ENCODE peak calls at places on chromosomes 7 and 10, in ten cellular contexts. U is GM23338; T is cardiac muscle cell; D is tibial artery; A is CD8-positive, alpha-beta T cell; J is stomach; S is colonic mucosa; P is HCT116; O is HepG2; E is mesendoderm. Z is an unnamed sample. For H3K36me3, the result is how much of the 10 kb centered on the place peaks cover.

GRCh38 chr7:90587766-90588165 is 8.4 kb upstream of the CDK14 start:
- DNase-seq in D (no peak), J (no peak), P (no peak), O (no peak), E (no peak), A (no peak), S (no peak), U (no peak), T (no peak), Z (no peak)

GRCh38 chr10:96998329-96998888 is 166.3 kb downstream of the LCOR start:
- DNase-seq in U (no peak), J (no peak), O (peak), E (no peak), T (peak), D (no peak), S (no peak), A (no peak), P (no peak), Z (no peak)

GRCh38 chr10:24097771-24098207 is 111.1 kb upstream of the KIAA1217 start:
- DNase-seq in A (no peak), O (peak), U (no peak), J (no peak), T (no peak), E (peak), D (no peak), P (no peak), S (no peak), Z (peak)

GRCh38 chr10:110827410-110827809 is 44.3 kb upstream of the PDCD4 start:
- DNase-seq in J (no peak), U (no peak), P (no peak), D (no peak), T (peak), O (peak), A (no peak), E (no peak), S (no peak), Z (no peak)

GRCh38 chr10:70546585-70546984 is 56.0 kb downstream of the PRF1 start:
- DNase-seq in T (no peak), U (no peak), P (no peak), J (peak), D (no peak), O (no peak), E (no peak), A (no peak), S (no peak), Z (no peak)

GRCh38 chr7:14886533-14886932 is 16.0 kb downstream of the DGKB start:
- DNase-seq in T (no peak), O (no peak), A (no peak), J (no peak), D (no peak), E (no peak), P (no peak), U (peak), S (no peak), Z (no peak)

GRCh38 chr10:75210193-75211006 is at the start of gene VDAC2:
- DNase-seq in J (peak), E (peak), U (peak), D (peak), O (peak), T (peak), A (peak), S (peak), P (peak), Z (peak)

GRCh38 chr10:116688241-116688711 is 54.1 kb downstream of the HSPA12A start:
- DNase-seq in P (no peak), O (no peak), J (no peak), U (peak), S (no peak), D (no peak), E (peak), A (no peak), T (peak), Z (peak)

GRCh38 chr10:96614515-96614914 is 27.7 kb upstream of the TM9SF3 start:
- DNase-seq in A (no peak), D (no peak), S (peak), U (no peak), E (peak), T (peak), J (no peak), P (peak), O (peak), Z (no peak)

GRCh38 chr10:92452313-92452712 is 121.6 kb downstream of the IDE start:
- DNase-seq in S (no peak), O (no peak), U (no peak), E (no peak), D (no peak), A (no peak), T (no peak), J (no peak), P (no peak), Z (no peak)

DNA sequence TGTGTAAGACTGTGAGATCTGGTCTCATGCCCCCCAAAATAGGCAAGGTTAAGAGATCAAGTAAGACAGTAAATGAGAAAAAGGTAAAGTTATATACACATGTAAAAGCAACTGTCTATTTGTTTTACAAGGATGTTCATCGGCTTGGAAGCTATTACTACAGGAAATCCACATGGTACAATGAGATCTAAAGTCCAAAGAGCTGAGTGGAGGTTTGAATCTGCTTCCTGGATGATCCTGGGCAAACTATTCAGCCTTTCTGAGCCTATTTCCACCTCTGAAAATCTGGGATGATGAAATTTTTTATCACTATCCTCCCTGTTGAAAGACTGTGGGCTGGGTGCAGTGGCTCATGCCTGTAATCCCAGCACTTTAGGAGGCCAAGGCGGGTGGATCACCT is 123.0 kb downstream of the IDE start:
- DNase-seq in P (no peak), D (no peak), O (peak), E (no peak), S (no peak), A (no peak), J (no peak), U (no peak), T (no peak), Z (no peak)
- H3K36me3 ChIP-seq in P (under half), D (half or more), O (under half), E (under half), S (under half), A (under half), J (half or more), U (under half), T (under half), Z (under half)

GRCh38 chr10:21493841-21494220 is 31.7 kb downstream of the SKIDA1 start:
- DNase-seq in T (no peak), D (no peak), S (no peak), O (no peak), E (peak), A (no peak), P (no peak), J (no peak), U (no peak), Z (no peak)
- H3K4me3 ChIP-seq in T (no peak), D (peak), S (peak), O (peak), E (no peak), A (peak), P (no peak), J (peak), U (peak), Z (peak)

GRCh38 chr10:6426317-6426716 is 153.8 kb downstream of the PRKCQ start:
- DNase-seq in T (no peak), E (no peak), S (no peak), U (no peak), J (no peak), A (no peak), D (no peak), O (no peak), P (no peak), Z (no peak)
- H3K36me3 ChIP-seq in T (under half), E (under half), S (under half), U (under half), J (under half), A (under half), D (under half), O (under half), P (under half), Z (half or more)

DNA sequence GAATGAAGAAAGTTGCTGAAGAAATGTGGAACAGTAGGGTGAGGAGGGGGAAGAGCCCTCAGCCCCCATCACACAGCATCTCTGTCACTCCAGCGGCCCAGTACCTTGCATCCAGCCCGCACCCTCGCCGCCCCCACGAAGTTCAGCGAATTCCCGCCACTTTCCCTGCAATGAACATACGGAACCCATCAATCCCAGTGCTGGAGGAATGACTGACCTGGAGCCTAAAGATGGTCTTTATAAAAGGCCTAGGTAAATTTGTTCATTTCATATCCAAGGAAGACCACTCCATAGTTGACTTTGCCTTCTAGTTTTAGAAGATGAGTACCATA is 782 bp upstream of the KIF5B start:
- DNase-seq in P (no peak), E (no peak), J (no peak), T (no peak), D (no peak), A (no peak), S (no peak), U (peak), O (no peak), Z (no peak)
- H3K4me3 ChIP-seq in P (peak), E (no peak), J (peak), T (no peak), D (peak), A (peak), S (peak), U (peak), O (peak), Z (peak)

GRCh38 chr7:107936312-107936711 is 45.3 kb downstream of the DLD start:
- DNase-seq in D (no peak), P (no peak), S (no peak), O (no peak), T (no peak), U (no peak), J (no peak), A (no peak), E (no peak), Z (no peak)
- H3K36me3 ChIP-seq in D (under half), P (under half), S (under half), O (half or more), T (under half), U (under half), J (under half), A (under half), E (under half), Z (half or more)

GRCh38 chr7:120987280-120987679 is 1.2 kb upstream of the CPED1 start:
- DNase-seq in U (no peak), A (no peak), P (no peak), E (no peak), T (no peak), O (no peak), S (no peak), D (no peak), J (no peak), Z (no peak)
- H3K4me3 ChIP-seq in U (no peak), A (no peak), P (peak), E (no peak), T (no peak), O (no peak), S (peak), D (no peak), J (peak), Z (no peak)

GRCh38 chr7:78043159-78043558 is 244.6 kb downstream of the PHTF2 start:
- DNase-seq in T (no peak), U (no peak), P (no peak), S (no peak), J (no peak), E (no peak), O (no peak), D (no peak), A (no peak), Z (no peak)
- H3K36me3 ChIP-seq in T (under half), U (under half), P (under half), S (under half), J (under half), E (under half), O (under half), D (under half), A (under half), Z (under half)

GRCh38 chr7:74033372-74034311 is 5.7 kb downstream of the ELN start:
- DNase-seq in P (no peak), E (no peak), U (no peak), T (peak), D (peak), S (no peak), O (no peak), A (no peak), J (peak), Z (no peak)
- H3K4me3 ChIP-seq in P (no peak), E (no peak), U (no peak), T (no peak), D (peak), S (no peak), O (no peak), A (no peak), J (no peak), Z (no peak)